ENCODE peak calls at places on chromosomes 16 and 17, in seven cellular contexts. C, M, L, U, G, Q and K are unnamed samples.

GRCh38 chr16:6977291-6977690 is 355.4 kb upstream of the RBFOX1 start:
- DNase-seq in C (no peak), M (no peak), L (no peak), U (no peak), G (no peak), Q (no peak), K (no peak)

GRCh38 chr16:30949655-30950515 is 1.0 kb downstream of the ORAI3 start:
- DNase-seq in C (no peak), M (peak), L (peak), U (peak), G (peak), Q (peak), K (no peak)

GRCh38 chr16:11550651-11551498 is 35.8 kb downstream of the LITAF start:
- DNase-seq in C (no peak), M (no peak), L (no peak), U (no peak), G (no peak), Q (no peak), K (no peak)

GRCh38 chr16:14300631-14301149 is 229.6 kb downstream of the MRTFB start:
- DNase-seq in C (no peak), M (no peak), L (peak), U (peak), G (peak), Q (no peak), K (peak)

GRCh38 chr16:72723781-72724180 is 324.1 kb downstream of the ZFHX3 start:
- DNase-seq in C (no peak), M (no peak), L (no peak), U (no peak), G (no peak), Q (no peak), K (no peak)

GRCh38 chr16:30786115-30786935 is 680 bp downstream of the ZNF629 start:
- DNase-seq in C (no peak), M (peak), L (peak), U (peak), G (peak), Q (no peak), K (no peak)

GRCh38 chr17:66942453-66943264 is 21.8 kb upstream of the CACNG4 start:
- DNase-seq in C (no peak), M (no peak), L (no peak), U (no peak), G (no peak), Q (no peak), K (no peak)

GRCh38 chr17:4148611-4149308 is 5.8 kb downstream of the CYB5D2 start:
- DNase-seq in C (no peak), M (no peak), L (no peak), U (no peak), G (no peak), Q (no peak), K (no peak)

GRCh38 chr17:8479431-8479947 is 43.8 kb downstream of the NDEL1 start:
- DNase-seq in C (no peak), M (no peak), L (no peak), U (no peak), G (no peak), Q (no peak), K (no peak)

GRCh38 chr17:46915596-46915995 is 7.4 kb upstream of the GOSR2 start:
- DNase-seq in C (no peak), M (no peak), L (no peak), U (no peak), G (no peak), Q (no peak), K (no peak)

GRCh38 chr17:55067697-55068439 is 99.3 kb downstream of the STXBP4 start:
- DNase-seq in C (no peak), M (no peak), L (peak), U (peak), G (no peak), Q (no peak), K (no peak)

GRCh38 chr16:80544326-80544725 is 3.5 kb downstream of the DYNLRB2 start:
- DNase-seq in C (no peak), M (no peak), L (no peak), U (no peak), G (no peak), Q (no peak), K (no peak)

GRCh38 chr17:36001109-36001735 is at the start of gene CCL15:
- DNase-seq in C (no peak), M (no peak), L (no peak), U (peak), G (no peak), Q (no peak), K (no peak)

GRCh38 chr17:32960815-32961214 is 30.8 kb upstream of the SPACA3 start:
- DNase-seq in C (no peak), M (no peak), L (peak), U (no peak), G (no peak), Q (no peak), K (no peak)

GRCh38 chr17:78678220-78678554 is 101.0 kb upstream of the DNAH17 start:
- DNase-seq in C (no peak), M (no peak), L (no peak), U (no peak), G (no peak), Q (no peak), K (no peak)

GRCh38 chr17:18993876-18994275 is 10.7 kb downstream of the FAM83G start:
- DNase-seq in C (no peak), M (no peak), L (no peak), U (no peak), G (no peak), Q (no peak), K (no peak)

GRCh38 chr16:74477226-74477625 is 55.9 kb upstream of the CLEC18B start:
- DNase-seq in C (no peak), M (no peak), L (no peak), U (peak), G (no peak), Q (no peak), K (no peak)

GRCh38 chr17:1542316-1542715 is 20.3 kb downstream of the PITPNA start:
- DNase-seq in C (no peak), M (no peak), L (no peak), U (no peak), G (no peak), Q (no peak), K (no peak)

GRCh38 chr16:29990883-29991570 is 4.4 kb downstream of the HIRIP3 start:
- DNase-seq in C (no peak), M (no peak), L (no peak), U (no peak), G (no peak), Q (no peak), K (no peak)

GRCh38 chr17:67011527-67012175 is 32.7 kb upstream of the CACNG1 start:
- DNase-seq in C (no peak), M (no peak), L (no peak), U (no peak), G (no peak), Q (no peak), K (no peak)

GRCh38 chr17:46003907-46004748 is 5.1 kb downstream of the STH start:
- DNase-seq in C (no peak), M (no peak), L (no peak), U (peak), G (peak), Q (no peak), K (no peak)

GRCh38 chr17:65530985-65531507 is 30.4 kb downstream of the AXIN2 start:
- DNase-seq in C (no peak), M (no peak), L (no peak), U (no peak), G (peak), Q (no peak), K (no peak)

GRCh38 chr16:16014329-16015224 is 65.2 kb downstream of the ABCC1 start:
- DNase-seq in C (no peak), M (no peak), L (no peak), U (peak), G (no peak), Q (no peak), K (no peak)

DNA sequence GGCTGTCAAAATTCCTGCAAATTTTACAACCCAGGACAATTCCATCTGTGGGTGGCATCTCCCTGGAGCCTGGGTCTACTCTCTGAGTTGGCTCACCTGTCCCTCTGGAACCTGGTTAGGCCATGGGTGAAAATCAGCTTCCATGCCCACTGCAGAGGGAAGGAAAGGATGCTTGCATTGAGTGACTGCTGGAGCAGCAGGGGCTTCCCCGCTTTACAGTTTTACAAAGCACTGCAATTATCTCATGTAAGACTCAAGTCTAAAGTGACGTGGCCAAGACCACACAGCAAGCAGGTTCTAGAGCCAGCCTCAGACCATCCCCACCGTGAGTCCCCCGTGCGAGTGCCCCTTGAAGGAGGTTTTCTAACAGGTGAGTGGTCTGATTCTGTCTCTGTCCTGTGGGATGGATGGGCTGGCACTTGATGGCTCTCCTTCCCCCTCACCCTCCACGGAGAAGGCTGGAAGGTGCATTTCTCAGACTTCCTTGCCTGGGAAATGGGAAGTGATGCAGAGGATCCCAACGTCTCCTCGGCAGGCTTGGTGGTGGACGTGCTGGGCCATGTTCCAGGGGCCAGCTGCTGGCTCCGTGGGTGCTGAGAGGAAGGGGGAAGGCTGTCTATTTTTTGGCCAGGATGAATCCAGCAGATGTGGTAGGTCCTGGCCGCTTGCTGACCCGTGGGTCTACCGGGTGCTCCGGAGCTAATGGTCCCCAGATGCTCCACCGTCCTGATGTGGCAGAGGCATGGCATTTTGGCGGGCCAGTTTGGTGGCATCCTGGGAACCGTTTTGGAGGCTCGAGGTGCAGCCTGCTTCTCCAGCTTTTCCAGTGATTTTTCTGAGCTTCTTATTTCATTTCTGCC is 26.3 kb upstream of the CBX4 start:
- DNase-seq in C (no peak), M (no peak), L (no peak), U (no peak), G (peak), Q (no peak), K (no peak)
- TF ChIP-seq TAF1 in C (no peak), M (no peak), L (no peak), U (no peak), G (no peak), Q (no peak), K (no peak)

DNA sequence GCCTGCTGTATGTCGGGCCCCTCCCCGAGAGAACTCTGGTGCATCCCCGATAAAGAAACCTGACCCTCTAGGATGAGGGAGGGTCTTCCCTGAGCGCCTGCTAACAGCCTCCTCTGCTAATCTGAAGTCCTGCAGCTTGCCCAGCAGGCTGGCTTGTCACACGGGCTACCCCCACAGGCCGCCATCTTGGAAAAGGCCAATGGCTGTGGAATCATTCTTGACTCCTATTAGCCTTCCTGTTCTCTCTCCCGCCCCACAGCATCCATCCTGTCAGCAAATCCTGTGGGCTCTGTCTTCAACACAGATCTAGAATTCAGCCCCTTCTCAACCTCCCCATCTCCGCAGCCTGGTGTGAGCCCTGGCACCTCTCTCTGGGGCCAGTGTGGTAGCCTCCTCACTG is 12.0 kb downstream of the IL4R start:
- DNase-seq in C (no peak), M (no peak), L (no peak), U (no peak), G (no peak), Q (no peak), K (no peak)
- TF ChIP-seq TAF1 in C (no peak), M (no peak), L (no peak), U (no peak), G (no peak), Q (no peak), K (no peak)

DNA sequence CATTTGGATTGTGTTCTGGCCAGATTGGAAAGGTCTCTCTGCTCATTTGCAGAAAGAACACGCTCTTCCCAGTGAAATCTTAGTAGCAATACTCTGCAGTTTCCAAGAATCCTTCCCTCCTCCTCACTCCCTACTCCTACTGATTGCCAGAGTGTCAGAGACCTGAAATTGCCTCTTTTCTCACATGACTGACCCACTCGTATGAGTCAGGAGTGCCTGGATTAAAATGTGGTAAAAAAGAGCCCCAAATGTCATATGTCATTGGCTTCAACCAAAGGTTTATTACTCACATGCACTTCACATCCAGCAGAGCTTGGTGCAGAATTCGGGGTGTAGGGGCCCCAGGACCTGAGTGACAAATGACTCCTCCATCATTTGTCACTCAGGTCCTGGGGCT is 39.7 kb upstream of the IRX3 start:
- DNase-seq in C (no peak), M (no peak), L (no peak), U (no peak), G (no peak), Q (no peak), K (no peak)
- TF ChIP-seq TAF1 in C (no peak), M (no peak), L (no peak), U (no peak), G (no peak), Q (no peak), K (no peak)

DNA sequence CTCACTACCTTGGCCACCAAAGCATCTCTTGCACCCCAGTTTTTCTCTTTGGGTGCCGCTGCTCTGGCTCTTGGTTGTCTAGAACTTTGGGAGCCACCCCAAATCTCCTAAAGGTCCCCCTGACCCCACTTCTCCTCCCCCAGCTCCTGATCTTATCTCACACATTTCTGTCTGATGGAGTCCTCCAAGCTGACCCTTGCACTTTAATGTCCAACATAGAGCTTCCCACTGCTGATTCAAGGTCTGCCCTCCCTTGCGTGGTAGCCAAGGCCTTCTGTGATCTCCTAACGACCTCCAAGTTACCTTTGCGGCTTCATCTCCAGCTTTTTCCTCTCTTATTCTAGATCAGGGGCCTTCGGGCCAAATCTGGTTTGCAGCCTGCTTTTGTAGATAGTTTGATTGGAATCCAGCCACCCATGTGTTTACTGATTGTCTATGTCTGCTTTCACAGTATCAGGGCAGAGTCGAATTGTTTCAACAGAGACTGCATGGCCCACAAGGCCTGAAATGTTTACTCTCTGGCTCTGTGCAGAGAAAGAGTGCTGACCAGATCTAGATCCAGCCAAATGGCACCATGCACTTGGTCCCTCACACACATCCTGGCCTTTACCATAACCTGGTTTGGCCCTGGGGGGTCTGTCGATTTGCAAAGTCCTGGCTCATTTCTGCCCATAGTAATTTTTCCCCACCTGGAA is 168.6 kb downstream of the HAPSTR1 start:
- DNase-seq in C (no peak), M (no peak), L (no peak), U (peak), G (no peak), Q (no peak), K (no peak)
- TF ChIP-seq TAF1 in C (no peak), M (no peak), L (no peak), U (no peak), G (no peak), Q (no peak), K (no peak)

GRCh38 chr16:54503436-54503835 is 216.8 kb upstream of the IRX3 start:
- DNase-seq in C (no peak), M (no peak), L (no peak), U (no peak), G (no peak), Q (no peak), K (no peak)

GRCh38 chr16:54505479-54506247 is 219.1 kb upstream of the IRX3 start:
- DNase-seq in C (no peak), M (no peak), L (no peak), U (no peak), G (no peak), Q (no peak), K (no peak)

GRCh38 chr16:54503011-54503410 is 216.4 kb upstream of the IRX3 start:
- DNase-seq in C (no peak), M (no peak), L (no peak), U (no peak), G (no peak), Q (no peak), K (no peak)

GRCh38 chr16:54506691-54507090 is 220.1 kb upstream of the IRX3 start:
- DNase-seq in C (no peak), M (no peak), L (no peak), U (no peak), G (peak), Q (no peak), K (no peak)

DNA sequence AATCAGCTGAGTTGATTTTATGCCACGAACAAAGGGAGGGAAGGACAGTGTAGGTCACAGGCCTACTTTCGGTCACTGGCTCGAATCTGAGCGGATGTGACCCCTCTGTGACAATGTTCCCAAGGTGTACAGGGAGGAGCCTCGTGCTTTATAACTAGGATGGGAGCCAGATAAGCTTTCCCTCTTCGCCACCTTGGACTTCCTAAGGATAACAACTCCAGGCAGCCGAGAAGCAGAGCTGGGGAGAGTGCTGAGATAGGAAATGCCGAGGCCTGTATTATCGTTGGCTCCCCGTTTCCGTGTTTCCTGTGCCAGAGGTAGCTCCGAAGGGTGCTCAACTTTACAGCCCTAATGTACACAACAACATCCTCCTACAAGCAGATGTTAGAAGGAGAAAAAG is 217.8 kb upstream of the IRX3 start:
- DNase-seq in C (no peak), M (no peak), L (no peak), U (no peak), G (no peak), Q (no peak), K (no peak)
- TF ChIP-seq TAF1 in C (no peak), M (no peak), L (no peak), U (no peak), G (no peak), Q (no peak), K (no peak)

GRCh38 chr17:13353590-13353989 is 248.1 kb downstream of the HS3ST3A1 start:
- DNase-seq in C (no peak), M (no peak), L (no peak), U (no peak), G (peak), Q (no peak), K (no peak)

GRCh38 chr17:13351046-13351445 is 250.7 kb downstream of the HS3ST3A1 start:
- DNase-seq in C (no peak), M (no peak), L (no peak), U (no peak), G (no peak), Q (no peak), K (no peak)

GRCh38 chr17:13350466-13350865 is 251.3 kb downstream of the HS3ST3A1 start:
- DNase-seq in C (no peak), M (no peak), L (no peak), U (no peak), G (no peak), Q (no peak), K (no peak)

GRCh38 chr17:13352747-13353415 is 248.8 kb downstream of the HS3ST3A1 start:
- DNase-seq in C (no peak), M (no peak), L (no peak), U (no peak), G (no peak), Q (no peak), K (no peak)

GRCh38 chr17:13355054-13355453 is 246.7 kb downstream of the HS3ST3A1 start:
- DNase-seq in C (no peak), M (no peak), L (no peak), U (no peak), G (no peak), Q (no peak), K (no peak)
- TF ChIP-seq TAF1 in C (no peak), M (no peak), L (no peak), U (no peak), G (no peak), Q (no peak), K (no peak)

GRCh38 chr17:63785556-63785955 is 11.6 kb downstream of the DDX42 start:
- DNase-seq in C (no peak), M (no peak), L (no peak), U (no peak), G (no peak), Q (no peak), K (no peak)
- TF ChIP-seq TAF1 in C (no peak), M (no peak), L (no peak), U (no peak), G (no peak), Q (no peak), K (no peak)

GRCh38 chr16:78740269-78740668 is 640.8 kb downstream of the WWOX start:
- DNase-seq in C (no peak), M (no peak), L (no peak), U (no peak), G (no peak), Q (no peak), K (no peak)
- TF ChIP-seq TAF1 in C (no peak), M (no peak), L (no peak), U (no peak), G (no peak), Q (no peak), K (no peak)

GRCh38 chr17:59097876-59098275 is 8.8 kb downstream of the TRIM37 start:
- DNase-seq in C (no peak), M (no peak), L (no peak), U (no peak), G (no peak), Q (no peak), K (no peak)
- TF ChIP-seq TAF1 in C (no peak), M (no peak), L (no peak), U (no peak), G (no peak), Q (no peak), K (no peak)